ENCODE peak calls at places on chromosomes 4 and X, in five cellular contexts. One of them, this sample, is unnamed.

GRCh38 chr4:159765402-159765801 is 662.5 kb downstream of the RAPGEF2 start:
- DNase-seq in sigmoid colon: no peak
- DNase-seq in mucosa of descending colon: no peak
- DNase-seq in AG10803: no peak
- DNase-seq in breast epithelium: no peak
- DNase-seq in this sample: no peak

GRCh38 chrX:70476934-70477733 is 32.5 kb downstream of the DLG3 start:
- DNase-seq in sigmoid colon: peak
- DNase-seq in mucosa of descending colon: peak
- DNase-seq in AG10803: peak
- DNase-seq in breast epithelium: peak
- DNase-seq in this sample: peak

GRCh38 chr4:74327751-74328150 is 19.5 kb downstream of the EPGN start:
- DNase-seq in sigmoid colon: no peak
- DNase-seq in mucosa of descending colon: no peak
- DNase-seq in AG10803: no peak
- DNase-seq in breast epithelium: no peak
- DNase-seq in this sample: peak

GRCh38 chr4:114208747-114209146 is 229.3 kb upstream of the ARSJ start:
- DNase-seq in sigmoid colon: no peak
- DNase-seq in mucosa of descending colon: no peak
- DNase-seq in AG10803: peak
- DNase-seq in breast epithelium: no peak
- DNase-seq in this sample: peak

GRCh38 chrX:10569946-10570345 is 50.4 kb downstream of the MID1 start:
- DNase-seq in sigmoid colon: no peak
- DNase-seq in mucosa of descending colon: no peak
- DNase-seq in AG10803: no peak
- DNase-seq in breast epithelium: no peak
- DNase-seq in this sample: peak

GRCh38 chr4:103075435-103075893 is 1.1 kb downstream of the SLC9B2 start:
- DNase-seq in sigmoid colon: no peak
- DNase-seq in mucosa of descending colon: no peak
- DNase-seq in AG10803: peak
- DNase-seq in breast epithelium: no peak
- DNase-seq in this sample: peak

GRCh38 chrX:66014560-66014959 is 25.3 kb downstream of the VSIG4 start:
- DNase-seq in sigmoid colon: no peak
- DNase-seq in mucosa of descending colon: no peak
- DNase-seq in AG10803: no peak
- DNase-seq in breast epithelium: no peak
- DNase-seq in this sample: no peak

GRCh38 chr4:114512595-114513295 is 85.9 kb upstream of the UGT8 start:
- DNase-seq in sigmoid colon: no peak
- DNase-seq in mucosa of descending colon: no peak
- DNase-seq in AG10803: no peak
- DNase-seq in breast epithelium: no peak
- DNase-seq in this sample: no peak

GRCh38 chr4:163544407-163545038 is 50.0 kb downstream of the TMA16 start:
- DNase-seq in sigmoid colon: peak
- DNase-seq in mucosa of descending colon: peak
- DNase-seq in AG10803: peak
- DNase-seq in breast epithelium: no peak
- DNase-seq in this sample: peak

DNA sequence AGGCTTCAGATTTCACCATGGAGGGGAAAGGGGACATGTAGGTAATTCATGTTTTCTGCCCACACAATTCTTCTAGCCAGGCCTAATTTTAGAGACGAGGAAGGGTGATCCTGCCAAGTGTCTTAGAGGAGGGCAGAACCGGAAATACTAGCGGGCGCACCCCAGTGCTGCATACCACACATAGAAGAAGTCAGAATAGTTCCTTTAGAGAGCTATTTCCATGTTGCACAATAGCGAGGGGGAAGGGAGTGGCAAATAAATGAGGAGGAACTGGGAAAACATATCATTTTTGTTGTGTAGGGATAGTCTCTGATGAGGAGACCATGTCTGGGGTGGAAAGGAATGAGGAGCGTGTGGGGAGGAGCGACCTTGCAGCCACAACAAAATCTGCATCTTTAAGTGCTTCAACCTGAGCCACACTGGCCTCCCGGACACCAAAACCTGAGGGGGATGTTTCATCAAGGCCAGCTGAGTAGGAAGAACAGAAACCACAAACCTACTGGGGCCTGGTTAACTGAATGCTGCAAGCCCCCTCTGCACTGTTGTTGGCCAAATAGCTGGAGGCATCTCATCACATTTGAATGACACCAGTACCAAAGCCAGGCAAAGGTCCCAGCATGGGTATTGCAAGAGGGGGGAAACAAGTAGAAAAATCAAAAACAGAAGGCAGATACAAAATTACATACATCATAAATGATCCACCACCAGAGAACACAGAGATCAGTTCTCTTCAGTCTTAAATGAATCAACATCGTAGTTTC is 26.7 kb upstream of the C1QTNF7 start:
- DNase-seq in sigmoid colon: peak
- DNase-seq in mucosa of descending colon: peak
- DNase-seq in AG10803: peak
- DNase-seq in breast epithelium: peak
- DNase-seq in this sample: peak
- TF ChIP-seq CTCF in sigmoid colon: no peak
- TF ChIP-seq CTCF in mucosa of descending colon: no peak
- TF ChIP-seq CTCF in AG10803: peak
- TF ChIP-seq CTCF in breast epithelium: no peak
- TF ChIP-seq CTCF in this sample: no peak

GRCh38 chr4:88659061-88659889 is 38.4 kb downstream of the NAP1L5 start:
- DNase-seq in sigmoid colon: peak
- DNase-seq in mucosa of descending colon: no peak
- DNase-seq in AG10803: peak
- DNase-seq in breast epithelium: peak
- DNase-seq in this sample: peak
- TF ChIP-seq CTCF in sigmoid colon: peak
- TF ChIP-seq CTCF in mucosa of descending colon: peak
- TF ChIP-seq CTCF in AG10803: peak
- TF ChIP-seq CTCF in breast epithelium: peak
- TF ChIP-seq CTCF in this sample: peak

DNA sequence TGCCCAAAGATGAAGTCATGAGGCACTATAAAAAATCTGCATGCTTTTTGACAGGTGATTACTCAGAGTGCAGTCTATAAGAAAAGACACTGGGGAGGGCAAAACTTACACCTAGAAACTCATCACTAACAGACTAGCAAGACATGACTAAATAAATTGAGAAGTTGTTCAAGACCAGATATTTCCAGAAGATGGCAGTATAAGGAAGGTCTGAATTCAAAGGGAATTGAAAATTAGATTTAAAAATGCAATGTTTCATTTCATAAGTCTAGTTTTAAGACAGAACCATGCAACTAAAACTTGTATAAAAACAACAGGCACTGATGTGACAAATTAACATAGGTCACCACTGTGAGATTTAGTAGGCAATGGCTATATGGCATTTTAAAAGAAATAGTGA is 232.5 kb upstream of the POF1B start:
- DNase-seq in sigmoid colon: no peak
- DNase-seq in mucosa of descending colon: no peak
- DNase-seq in AG10803: peak
- DNase-seq in breast epithelium: no peak
- DNase-seq in this sample: peak
- TF ChIP-seq CTCF in sigmoid colon: no peak
- TF ChIP-seq CTCF in mucosa of descending colon: no peak
- TF ChIP-seq CTCF in AG10803: peak
- TF ChIP-seq CTCF in breast epithelium: no peak
- TF ChIP-seq CTCF in this sample: peak

GRCh38 chr4:143399113-143399949 is 62.7 kb downstream of the GAB1 start:
- DNase-seq in sigmoid colon: no peak
- DNase-seq in mucosa of descending colon: no peak
- DNase-seq in AG10803: peak
- DNase-seq in breast epithelium: no peak
- DNase-seq in this sample: peak

GRCh38 chr4:143397887-143398286 is 61.2 kb downstream of the GAB1 start:
- DNase-seq in sigmoid colon: no peak
- DNase-seq in mucosa of descending colon: no peak
- DNase-seq in AG10803: no peak
- DNase-seq in breast epithelium: no peak
- DNase-seq in this sample: no peak

GRCh38 chr4:143395054-143395453 is 58.4 kb downstream of the GAB1 start:
- DNase-seq in sigmoid colon: no peak
- DNase-seq in mucosa of descending colon: no peak
- DNase-seq in AG10803: no peak
- DNase-seq in breast epithelium: no peak
- DNase-seq in this sample: no peak

GRCh38 chr4:143397335-143397734 is 60.7 kb downstream of the GAB1 start:
- DNase-seq in sigmoid colon: no peak
- DNase-seq in mucosa of descending colon: no peak
- DNase-seq in AG10803: no peak
- DNase-seq in breast epithelium: no peak
- DNase-seq in this sample: peak

GRCh38 chr4:143396695-143397094 is 60.0 kb downstream of the GAB1 start:
- DNase-seq in sigmoid colon: no peak
- DNase-seq in mucosa of descending colon: no peak
- DNase-seq in AG10803: no peak
- DNase-seq in breast epithelium: no peak
- DNase-seq in this sample: no peak
- TF ChIP-seq CTCF in sigmoid colon: no peak
- TF ChIP-seq CTCF in mucosa of descending colon: no peak
- TF ChIP-seq CTCF in AG10803: no peak
- TF ChIP-seq CTCF in breast epithelium: no peak
- TF ChIP-seq CTCF in this sample: peak

DNA sequence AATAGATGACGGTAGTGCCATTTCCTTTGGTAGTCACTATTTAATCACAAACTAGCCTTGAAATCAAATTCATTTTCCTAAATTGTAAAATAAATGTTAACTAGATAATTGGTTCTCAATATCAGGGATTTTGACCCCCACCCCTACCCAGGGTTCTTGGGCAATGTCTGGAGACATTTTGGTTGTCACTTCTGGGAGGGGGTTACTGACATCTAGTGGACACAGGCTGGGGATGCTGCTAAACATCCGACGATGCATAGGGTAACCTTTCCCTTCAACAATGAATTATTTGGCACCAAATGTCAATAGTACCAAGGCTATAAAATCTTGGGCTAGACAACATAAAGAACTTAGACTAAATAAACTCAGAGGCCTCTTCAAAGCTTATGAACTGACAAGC is 285.8 kb upstream of the TRPC5 start:
- DNase-seq in sigmoid colon: no peak
- DNase-seq in mucosa of descending colon: no peak
- DNase-seq in AG10803: no peak
- DNase-seq in breast epithelium: no peak
- DNase-seq in this sample: no peak
- TF ChIP-seq CTCF in sigmoid colon: no peak
- TF ChIP-seq CTCF in mucosa of descending colon: no peak
- TF ChIP-seq CTCF in AG10803: peak
- TF ChIP-seq CTCF in breast epithelium: no peak
- TF ChIP-seq CTCF in this sample: no peak

DNA sequence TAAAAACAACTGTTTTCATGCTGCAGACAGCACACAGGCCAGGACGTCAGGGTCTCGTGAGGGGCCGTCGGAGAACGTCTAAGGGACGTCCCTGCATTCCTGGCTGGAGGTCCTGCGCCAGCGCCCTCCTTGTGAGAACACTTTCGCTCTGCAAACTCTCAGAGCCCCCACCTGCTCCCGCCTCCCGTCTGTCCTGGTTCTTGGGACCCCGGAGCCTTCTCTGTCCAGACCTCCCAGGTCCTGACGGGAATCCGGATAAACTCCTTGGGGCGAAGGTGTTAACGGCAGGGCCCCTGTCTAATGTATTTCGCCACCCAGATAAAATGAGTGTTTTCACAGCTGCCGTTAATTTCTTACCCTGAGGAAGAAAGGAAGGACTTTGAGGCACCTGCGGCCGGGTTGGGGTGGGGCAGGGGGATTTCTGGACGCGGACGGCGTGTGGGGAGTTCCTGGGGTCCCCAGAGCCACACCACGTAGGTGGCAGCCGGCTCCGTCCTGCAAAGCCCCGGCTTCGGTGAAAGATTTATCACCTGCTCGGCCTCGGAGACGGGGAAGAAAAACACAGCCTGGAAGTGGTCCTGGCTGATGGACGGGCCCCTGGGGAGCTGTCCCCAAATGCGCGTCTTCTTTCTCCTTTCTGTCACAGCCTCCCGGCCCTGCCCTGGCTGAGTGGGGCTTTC is 35.1 kb upstream of the PPP2R3B start:
- DNase-seq in sigmoid colon: no peak
- DNase-seq in mucosa of descending colon: peak
- DNase-seq in AG10803: no peak
- DNase-seq in breast epithelium: no peak
- DNase-seq in this sample: no peak
- TF ChIP-seq CTCF in sigmoid colon: no peak
- TF ChIP-seq CTCF in mucosa of descending colon: no peak
- TF ChIP-seq CTCF in AG10803: no peak
- TF ChIP-seq CTCF in breast epithelium: no peak
- TF ChIP-seq CTCF in this sample: no peak

This sample was measured in HFFc6.